ENCODE peak calls at places on chromosomes 13 and 19, in ten cellular contexts. X, I, T, P, G, H, M, O, E and Y are unnamed samples.
A peak's percentile ranks its signal among the peaks of the same experiment; 100 is the strongest.

GRCh38 chr19:53158119-53158656 is 665 bp downstream of the ZNF347 start:
- DNase-seq in X (no peak), I (peak; percentile 16), T (peak; percentile 10), P (no peak), G (peak; percentile 35), H (no peak), M (no peak), O (peak; percentile 10), E (peak; percentile 15), Y (no peak)

GRCh38 chr19:58519087-58519354 is 589 bp downstream of the ZBTB45 start:
- DNase-seq in X (peak; percentile 67), I (peak; percentile 73), T (peak; percentile 65), P (peak; percentile 22), G (peak; percentile 66), H (peak; percentile 32), M (no peak), O (peak; percentile 43), E (peak; percentile 71), Y (peak; percentile 23)

GRCh38 chr19:33953592-33953991 is 156.9 kb downstream of the KCTD15 start:
- DNase-seq in X (no peak), I (no peak), T (no peak), P (no peak), G (no peak), H (no peak), M (no peak), O (no peak), E (no peak), Y (no peak)

GRCh38 chr13:80716610-80717081 is 375.7 kb upstream of the SPRY2 start:
- DNase-seq in X (no peak), I (no peak), T (no peak), P (no peak), G (no peak), H (peak; percentile 13), M (no peak), O (no peak), E (peak; percentile 7), Y (no peak)

GRCh38 chr19:9914315-9915207 is 21.8 kb downstream of the OLFM2 start:
- DNase-seq in X (peak; percentile 74), I (peak; percentile 72), T (peak; percentile 70), P (peak; percentile 58), G (peak; percentile 78), H (no peak), M (peak; percentile 53), O (peak; percentile 76), E (peak; percentile 67), Y (peak; percentile 67)

GRCh38 chr13:56736966-56737365 is 403.8 kb upstream of the PRR20A start:
- DNase-seq in X (no peak), I (no peak), T (no peak), P (no peak), G (no peak), H (no peak), M (no peak), O (no peak), E (no peak), Y (no peak)

GRCh38 chr19:47471733-47472457 is at the start of gene SLC8A2:
- DNase-seq in X (peak; percentile 78), I (peak; percentile 73), T (peak; percentile 45), P (peak; percentile 45), G (peak; percentile 76), H (peak; percentile 66), M (no peak), O (peak; percentile 45), E (peak; percentile 63), Y (peak; percentile 77)

GRCh38 chr19:6276447-6276846 is 3.3 kb downstream of the MLLT1 start:
- DNase-seq in X (no peak), I (peak; percentile 96), T (peak; percentile 59), P (no peak), G (no peak), H (no peak), M (no peak), O (no peak), E (peak; percentile 89), Y (no peak)

GRCh38 chr19:3458229-3458555 is 22.1 kb downstream of the SMIM24 start:
- DNase-seq in X (no peak), I (no peak), T (no peak), P (no peak), G (no peak), H (no peak), M (no peak), O (no peak), E (no peak), Y (no peak)

GRCh38 chr13:42574011-42574410 is at the start of gene TNFSF11:
- DNase-seq in X (no peak), I (no peak), T (no peak), P (no peak), G (peak; percentile 40), H (no peak), M (no peak), O (no peak), E (no peak), Y (no peak)

GRCh38 chr13:20219585-20219984 is 12.5 kb downstream of the GJB6 start:
- DNase-seq in X (no peak), I (no peak), T (no peak), P (no peak), G (no peak), H (no peak), M (no peak), O (no peak), E (no peak), Y (no peak)

GRCh38 chr19:2487090-2487489 is 11.2 kb downstream of the GADD45B start:
- DNase-seq in X (no peak), I (no peak), T (no peak), P (no peak), G (no peak), H (no peak), M (no peak), O (no peak), E (no peak), Y (no peak)

GRCh38 chr13:73403362-73404150 is 344.8 kb downstream of the KLF5 start:
- DNase-seq in X (no peak), I (peak; percentile 19), T (no peak), P (no peak), G (no peak), H (no peak), M (no peak), O (no peak), E (no peak), Y (no peak)

GRCh38 chr19:30635026-30635985 is 263.1 kb downstream of the ZNF536 start:
- DNase-seq in X (peak; percentile 71), I (no peak), T (no peak), P (no peak), G (no peak), H (no peak), M (no peak), O (no peak), E (no peak), Y (no peak)

GRCh38 chr19:47020132-47020805 is 632 bp downstream of the NPAS1 start:
- DNase-seq in X (no peak), I (no peak), T (no peak), P (no peak), G (peak; percentile 59), H (no peak), M (no peak), O (no peak), E (no peak), Y (no peak)

GRCh38 chr13:110697842-110698241 is 8.1 kb downstream of the CARS2 start:
- DNase-seq in X (no peak), I (no peak), T (no peak), P (no peak), G (no peak), H (no peak), M (no peak), O (no peak), E (no peak), Y (no peak)

GRCh38 chr13:23956106-23956505 is 58.8 kb upstream of the C1QTNF9B start:
- DNase-seq in X (no peak), I (peak; percentile 44), T (peak; percentile 61), P (no peak), G (no peak), H (no peak), M (no peak), O (no peak), E (peak; percentile 67), Y (no peak)

GRCh38 chr13:36673838-36674326 is at the start of gene SERTM1:
- DNase-seq in X (no peak), I (no peak), T (no peak), P (no peak), G (no peak), H (peak; percentile 17), M (no peak), O (no peak), E (peak; percentile 30), Y (no peak)

GRCh38 chr13:106234656-106235055 is 300.8 kb downstream of the EFNB2 start:
- DNase-seq in X (no peak), I (no peak), T (no peak), P (no peak), G (no peak), H (no peak), M (no peak), O (no peak), E (no peak), Y (no peak)

GRCh38 chr19:17749912-17750317 is 1.4 kb upstream of the FCHO1 start:
- DNase-seq in X (no peak), I (no peak), T (no peak), P (no peak), G (no peak), H (no peak), M (no peak), O (peak; percentile 25), E (peak; percentile 12), Y (no peak)